ENCODE peak calls at places on chromosomes 13 and 19, in five cellular contexts. W is cardiac fibroblast, H is AG04450, B is cardiac muscle cell, Q is AG04449. M is an unnamed sample.

GRCh38 chr19:50832666-50833065 is 708 bp downstream of the KLK15 start:
- DNase-seq in Q (no peak), W (no peak), B (no peak), H (no peak), M (no peak)

GRCh38 chr13:49292742-49293498 is 45.2 kb downstream of the CDADC1 start:
- DNase-seq in Q (no peak), H (peak), W (peak), B (peak), M (no peak)

GRCh38 chr19:56838930-56839664 is 1.4 kb downstream of the PEG3 start:
- DNase-seq in W (peak), Q (no peak), H (no peak), B (peak), M (no peak)

GRCh38 chr13:94090773-94091172 is 388.7 kb downstream of the DCT start:
- DNase-seq in W (no peak), H (no peak), B (peak), Q (no peak), M (no peak)

GRCh38 chr13:30864352-30865130 is 41.5 kb upstream of the MEDAG start:
- DNase-seq in Q (peak), H (peak), B (peak), W (peak), M (peak)

GRCh38 chr13:113647351-113648217 is 10.4 kb downstream of the ATP4B start:
- DNase-seq in B (peak), W (peak), H (no peak), Q (no peak), M (peak)

GRCh38 chr13:106550570-106551135 is 15.2 kb upstream of the EFNB2 start:
- DNase-seq in Q (no peak), H (no peak), W (no peak), B (no peak), M (no peak)

GRCh38 chr13:40755082-40755755 is 15.8 kb downstream of the MRPS31 start:
- DNase-seq in W (no peak), Q (no peak), H (no peak), B (no peak), M (no peak)

GRCh38 chr13:89310943-89311342 is 1639.8 kb downstream of the SLITRK5 start:
- DNase-seq in Q (no peak), W (no peak), H (no peak), B (no peak), M (no peak)

GRCh38 chr19:31255863-31256600 is 93.2 kb downstream of the TSHZ3 start:
- DNase-seq in W (no peak), B (no peak), Q (no peak), H (no peak), M (no peak)

GRCh38 chr13:27379694-27380596 is 44.5 kb upstream of the GTF3A start:
- DNase-seq in B (peak), W (peak), H (no peak), Q (no peak), M (no peak)

GRCh38 chr19:11299946-11300810 is 4.2 kb downstream of the TSPAN16 start:
- DNase-seq in W (no peak), B (no peak), H (no peak), Q (no peak), M (no peak)

GRCh38 chr13:35499131-35500051 is 22.9 kb upstream of the MAB21L1 start:
- DNase-seq in W (no peak), Q (no peak), H (no peak), B (no peak), M (no peak)

GRCh38 chr13:59301166-59301551 is 862.6 kb downstream of the DIAPH3 start:
- DNase-seq in Q (no peak), B (no peak), W (no peak), H (no peak), M (no peak)

GRCh38 chr19:662207-662961 is 630 bp downstream of the RNF126 start:
- DNase-seq in B (peak), W (no peak), Q (no peak), H (no peak), M (no peak)

GRCh38 chr19:56137405-56137804 is 3.7 kb upstream of the ZNF444 start:
- DNase-seq in H (no peak), W (no peak), B (no peak), Q (no peak), M (no peak)

GRCh38 chr19:50546527-50547221 is 21.6 kb downstream of the LRRC4B start:
- DNase-seq in W (no peak), H (no peak), B (no peak), Q (no peak), M (no peak)

GRCh38 chr13:33015791-33016323 is 366 bp upstream of the KL start:
- DNase-seq in B (no peak), H (no peak), Q (no peak), W (no peak), M (no peak)

GRCh38 chr19:1066251-1066747 is 668 bp upstream of the ARHGAP45 start:
- DNase-seq in H (no peak), W (no peak), B (no peak), Q (no peak), M (no peak)

GRCh38 chr13:110070046-110070445 is 236.9 kb downstream of the COL4A1 start:
- DNase-seq in Q (no peak), H (no peak), B (no peak), W (no peak), M (no peak)

GRCh38 chr19:1967087-1967608 is 26.2 kb downstream of the CSNK1G2 start:
- DNase-seq in H (no peak), W (no peak), Q (no peak), B (no peak), M (no peak)

GRCh38 chr13:35720690-35721554 is 244.4 kb upstream of the MAB21L1 start:
- DNase-seq in H (no peak), B (peak), Q (no peak), W (peak), M (no peak)

GRCh38 chr13:91621161-91621560 is 222.7 kb downstream of the GPC5 start:
- DNase-seq in B (no peak), Q (no peak), W (no peak), H (no peak), M (no peak)

GRCh38 chr13:111540486-111540885 is 220.0 kb downstream of the TEX29 start:
- DNase-seq in Q (no peak), H (no peak), B (no peak), W (no peak), M (no peak)

GRCh38 chr19:47618771-47619170 is 9.8 kb downstream of the BICRA start:
- DNase-seq in W (peak), H (no peak), Q (no peak), B (peak), M (no peak)

GRCh38 chr19:1045247-1045603 is 5.3 kb downstream of the ABCA7 start:
- DNase-seq in B (no peak), H (no peak), W (no peak), Q (no peak), M (no peak)

GRCh38 chr19:16197188-16197621 is 506 bp upstream of the AP1M1 start:
- DNase-seq in B (peak), Q (peak), H (peak), W (peak), M (no peak)

GRCh38 chr13:51241720-51242119 is 19.5 kb downstream of the FAM124A start:
- DNase-seq in W (peak), Q (no peak), H (no peak), B (peak), M (no peak)

GRCh38 chr19:54192972-54193371 is 1.9 kb downstream of the TSEN34 start:
- DNase-seq in W (no peak), B (no peak), H (no peak), Q (no peak), M (no peak)

GRCh38 chr13:28136916-28137315 is 1.4 kb upstream of the PAN3 start:
- DNase-seq in W (no peak), Q (no peak), H (no peak), B (no peak), M (no peak)

GRCh38 chr13:42720116-42720857 is 61.1 kb upstream of the FAM216B start:
- DNase-seq in Q (peak), H (peak), B (peak), W (peak), M (peak)

GRCh38 chr13:33279898-33280549 is 5.5 kb downstream of the STARD13 start:
- DNase-seq in Q (no peak), H (no peak), B (peak), W (peak), M (no peak)

GRCh38 chr13:99657848-99658265 is 156.6 kb downstream of the TM9SF2 start:
- DNase-seq in Q (no peak), W (peak), B (peak), H (no peak), M (no peak)

GRCh38 chr19:34350161-34350561 is 14.8 kb upstream of the GPI start:
- DNase-seq in H (no peak), Q (no peak), B (no peak), W (no peak), M (no peak)

GRCh38 chr19:4909897-4910593 is 744 bp downstream of the UHRF1 start:
- DNase-seq in Q (no peak), H (peak), W (peak), B (peak), M (no peak)

GRCh38 chr19:4911314-4911713 is 2.0 kb downstream of the UHRF1 start:
- DNase-seq in Q (no peak), W (no peak), H (no peak), B (peak), M (no peak)

GRCh38 chr19:4911786-4912672 is 2.7 kb downstream of the UHRF1 start:
- DNase-seq in B (peak), H (peak), W (peak), Q (peak), M (peak)

GRCh38 chr19:4909172-4909896 is at the start of gene UHRF1:
- DNase-seq in Q (no peak), H (no peak), W (no peak), B (no peak), M (no peak)

GRCh38 chr19:4910594-4911273 is 1.4 kb downstream of the UHRF1 start:
- DNase-seq in W (peak), Q (no peak), B (peak), H (no peak), M (no peak)
- H3K4me3 ChIP-seq in W (peak), Q (peak), B (peak), H (peak), M (peak)

GRCh38 chr19:7862413-7862951 is 11.7 kb downstream of the PRR36 start:
- DNase-seq in H (no peak), B (peak), Q (no peak), W (peak), M (no peak)

GRCh38 chr19:7863157-7863970 is 10.8 kb downstream of the PRR36 start:
- DNase-seq in W (no peak), H (no peak), Q (no peak), B (no peak), M (no peak)

GRCh38 chr19:7860902-7861618 is 13.1 kb downstream of the PRR36 start:
- DNase-seq in H (no peak), Q (no peak), W (no peak), B (no peak), M (no peak)

GRCh38 chr19:7860166-7860901 is 13.9 kb downstream of the PRR36 start:
- DNase-seq in B (no peak), H (no peak), Q (no peak), W (no peak), M (no peak)

GRCh38 chr19:7861619-7862412 is 12.4 kb downstream of the PRR36 start:
- DNase-seq in B (no peak), W (no peak), H (no peak), Q (no peak), M (no peak)
- TF ChIP-seq CTCF in B (no peak), W (no peak), H (no peak), Q (no peak), M (no peak)

DNA sequence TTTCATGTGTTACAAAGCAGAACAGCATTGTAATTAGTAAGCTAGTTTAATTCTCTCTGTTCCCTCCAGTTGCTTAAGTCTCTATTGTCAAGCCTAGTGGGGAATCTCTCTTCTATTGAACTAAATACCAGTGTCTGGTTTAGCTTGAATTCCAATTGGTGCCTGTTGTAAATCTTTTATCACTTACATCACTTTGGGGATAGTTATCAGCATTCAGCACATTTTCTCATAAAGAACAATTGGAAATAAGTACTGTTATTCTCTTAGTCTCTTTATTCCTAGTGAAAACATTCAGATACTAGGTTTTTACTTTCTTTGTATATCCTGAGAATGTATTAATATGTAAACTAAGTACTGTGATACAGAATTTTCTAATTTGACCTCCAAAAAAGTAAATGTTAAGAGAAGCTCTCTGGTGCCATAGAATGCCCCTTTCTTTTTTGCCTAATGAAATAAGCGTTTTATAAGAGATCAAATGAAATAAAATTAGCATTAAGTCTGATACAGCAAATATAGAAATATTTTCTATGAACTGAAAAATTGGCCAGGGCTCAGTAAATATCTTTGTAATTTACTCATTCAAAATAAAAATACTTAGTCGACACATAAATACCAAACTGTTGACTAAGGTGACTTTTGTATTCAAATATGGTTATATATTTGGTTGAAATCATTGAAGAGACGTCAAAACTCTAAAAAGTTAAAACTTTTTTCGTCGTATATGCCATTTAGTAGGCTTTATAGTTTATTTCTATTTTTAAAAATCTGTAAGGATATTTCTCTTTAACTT is 25.4 kb downstream of the IPO5 start:
- DNase-seq in W (peak), Q (no peak), H (no peak), B (peak), M (no peak)
- H3K4me3 ChIP-seq in W (no peak), Q (peak), H (peak), B (peak), M (peak)

GRCh38 chr13:69287050-69287698 is 820.5 kb upstream of the ATXN8OS start:
- DNase-seq in Q (no peak), W (no peak), H (no peak), B (no peak), M (no peak)
- TF ChIP-seq CTCF in Q (no peak), W (no peak), H (no peak), B (no peak), M (no peak)